ENCODE peak calls at places on chromosome 4, in nine cellular contexts. O is GM04503; Q is hippocampal formation; Y is Jurkat, Clone E6-1; W is NCI-H1417 treated with DMSO at 0.1 percent for 48 hours; H is chondrocyte; U is fibroblast of pulmonary artery; J is stimulated activated CD4-positive, alpha-beta T cell treated with anti-CD3 and anti-CD28 coated beads, Interleukin-2, amount 100 ng/mL, for 24 hours; P is osteocyte. V is an unnamed sample.

GRCh38 chr4:48082956-48083355 is 51.1 kb downstream of the TXK start:
- DNase-seq in O (no peak), Q (no peak), Y (no peak), W (no peak), H (no peak), U (no peak), J (no peak), P (no peak), V (no peak)

GRCh38 chr4:2819244-2820215 is 24.1 kb upstream of the ADD1 start:
- DNase-seq in O (no peak), Q (no peak), Y (no peak), W (no peak), H (peak), U (no peak), J (no peak), P (no peak), V (no peak)

GRCh38 chr4:111776546-111776945 is 368.7 kb upstream of the FAM241A start:
- DNase-seq in O (peak), Q (no peak), Y (no peak), W (no peak), H (no peak), U (no peak), J (no peak), P (no peak), V (no peak)

GRCh38 chr4:48796927-48797679 is 17.0 kb upstream of the FRYL start:
- DNase-seq in O (no peak), Q (no peak), Y (no peak), W (no peak), H (no peak), U (no peak), J (no peak), P (no peak), V (no peak)

GRCh38 chr4:113827285-113827684 is 65.7 kb upstream of the CAMK2D start:
- DNase-seq in O (peak), Q (no peak), Y (no peak), W (no peak), H (no peak), U (no peak), J (no peak), P (no peak), V (no peak)

GRCh38 chr4:127586922-127587571 is 45.7 kb upstream of the INTU start:
- DNase-seq in O (no peak), Q (no peak), Y (peak), W (no peak), H (no peak), U (peak), J (no peak), P (no peak), V (no peak)

GRCh38 chr4:177419416-177419815 is 22.8 kb downstream of the AGA start:
- DNase-seq in O (no peak), Q (no peak), Y (no peak), W (no peak), H (no peak), U (no peak), J (no peak), P (no peak), V (no peak)

GRCh38 chr4:1337376-1337831 is 9.6 kb upstream of the UVSSA start:
- DNase-seq in O (no peak), Q (no peak), Y (no peak), W (no peak), H (peak), U (no peak), J (peak), P (no peak), V (no peak)

GRCh38 chr4:128973384-128973783 is 120.0 kb downstream of the SCLT1 start:
- DNase-seq in O (no peak), Q (no peak), Y (no peak), W (no peak), H (no peak), U (no peak), J (no peak), P (no peak), V (no peak)

GRCh38 chr4:186553717-186554116 is 1.6 kb downstream of the MTNR1A start:
- DNase-seq in O (no peak), Q (no peak), Y (no peak), W (no peak), H (no peak), U (no peak), J (no peak), P (peak), V (peak)

GRCh38 chr4:163681208-163681821 is 186.8 kb downstream of the TMA16 start:
- DNase-seq in O (no peak), Q (peak), Y (peak), W (no peak), H (no peak), U (peak), J (peak), P (no peak), V (no peak)

GRCh38 chr4:119025916-119026661 is 109.5 kb upstream of the MYOZ2 start:
- DNase-seq in O (peak), Q (peak), Y (no peak), W (no peak), H (no peak), U (peak), J (no peak), P (no peak), V (peak)